ENCODE peak calls at places on chromosomes 12 and 14, in nine cellular contexts. O is MCF 10A, X is HFFc6, T is heart left ventricle, J is GM13976, Z is endothelial cell of umbilical vein, V is HCT116, A is AG04450, K is hepatocyte. M is an unnamed sample.
A peak's percentile ranks its signal among the peaks of the same experiment; 100 is the strongest.

GRCh38 chr12:77299910-77300772 is 234.8 kb upstream of the E2F7 start:
- DNase-seq in O (peak; percentile 68), X (peak; percentile 60), T (no peak), J (no peak), Z (peak; percentile 45), V (no peak), A (no peak), K (no peak), M (no peak)

GRCh38 chr14:57485635-57486034 is 8.0 kb downstream of the CCDC198 start:
- DNase-seq in O (no peak), X (no peak), T (no peak), J (no peak), Z (no peak), V (no peak), A (no peak), K (no peak), M (no peak)

GRCh38 chr12:75834591-75834990 is 197.0 kb downstream of the PHLDA1 start:
- DNase-seq in O (no peak), X (no peak), T (no peak), J (no peak), Z (peak; percentile 41), V (no peak), A (no peak), K (no peak), M (no peak)

GRCh38 chr14:67418368-67419174 is 6.6 kb upstream of the PLEK2 start:
- DNase-seq in O (peak; percentile 58), X (peak; percentile 20), T (no peak), J (no peak), Z (peak; percentile 29), V (no peak), A (no peak), K (peak; percentile 76), M (no peak)

GRCh38 chr12:99277566-99277965 is 370.0 kb upstream of the GARIN6 start:
- DNase-seq in O (no peak), X (no peak), T (no peak), J (no peak), Z (no peak), V (no peak), A (no peak), K (no peak), M (no peak)

GRCh38 chr14:56027916-56028637 is 90.1 kb upstream of the PELI2 start:
- DNase-seq in O (peak; percentile 18), X (no peak), T (no peak), J (no peak), Z (no peak), V (no peak), A (no peak), K (no peak), M (peak; percentile 12)

GRCh38 chr14:104431929-104432541 is 147.5 kb upstream of the C14orf180 start:
- DNase-seq in O (no peak), X (no peak), T (peak; percentile 53), J (peak; percentile 38), Z (no peak), V (no peak), A (no peak), K (no peak), M (no peak)

GRCh38 chr12:123891011-123891410 is 81.6 kb downstream of the CCDC92 start:
- DNase-seq in O (no peak), X (no peak), T (no peak), J (no peak), Z (no peak), V (no peak), A (no peak), K (no peak), M (no peak)

GRCh38 chr14:75249251-75249957 is 29.2 kb upstream of the FOS start:
- DNase-seq in O (peak; percentile 64), X (no peak), T (no peak), J (peak; percentile 82), Z (no peak), V (no peak), A (no peak), K (no peak), M (no peak)

GRCh38 chr12:94990222-94990621 is 13.3 kb downstream of the NDUFA12 start:
- DNase-seq in O (no peak), X (no peak), T (no peak), J (peak; percentile 36), Z (no peak), V (no peak), A (no peak), K (no peak), M (no peak)

GRCh38 chr12:13241833-13242232 is 45.3 kb downstream of the EMP1 start:
- DNase-seq in O (no peak), X (peak; percentile 40), T (no peak), J (no peak), Z (no peak), V (peak; percentile 16), A (no peak), K (peak; percentile 81), M (no peak)

GRCh38 chr12:53964315-53964713 is 8.6 kb upstream of the HOXC11 start:
- DNase-seq in O (no peak), X (no peak), T (no peak), J (no peak), Z (no peak), V (no peak), A (no peak), K (no peak), M (no peak)

GRCh38 chr14:61514006-61514830 is 181.1 kb upstream of the HIF1A start:
- DNase-seq in O (no peak), X (no peak), T (no peak), J (no peak), Z (no peak), V (no peak), A (no peak), K (no peak), M (no peak)

GRCh38 chr14:103014466-103015319 is 42.7 kb downstream of the CDC42BPB start:
- DNase-seq in O (peak; percentile 39), X (peak; percentile 20), T (peak; percentile 46), J (no peak), Z (peak; percentile 36), V (no peak), A (no peak), K (no peak), M (no peak)

GRCh38 chr14:56112781-56113180 is 5.4 kb upstream of the PELI2 start:
- DNase-seq in O (no peak), X (no peak), T (no peak), J (no peak), Z (no peak), V (no peak), A (no peak), K (no peak), M (no peak)

GRCh38 chr12:112900298-112901145 is 6.2 kb upstream of the OAS1 start:
- DNase-seq in O (peak; percentile 74), X (peak; percentile 22), T (no peak), J (peak; percentile 58), Z (peak; percentile 58), V (peak; percentile 80), A (no peak), K (peak; percentile 67), M (no peak)

GRCh38 chr14:29927596-29928341 is at the start of gene PRKD1:
- DNase-seq in O (peak; percentile 50), X (peak; percentile 41), T (peak; percentile 82), J (peak; percentile 47), Z (peak; percentile 4), V (no peak), A (no peak), K (peak; percentile 85), M (peak; percentile 62)
- TF ChIP-seq CTCF in O (peak; percentile 17), X (peak; percentile 40), T (peak; percentile 55), J (no peak), Z (peak; percentile 22), V (no peak), A (no peak), K (no peak), M (no peak)

DNA sequence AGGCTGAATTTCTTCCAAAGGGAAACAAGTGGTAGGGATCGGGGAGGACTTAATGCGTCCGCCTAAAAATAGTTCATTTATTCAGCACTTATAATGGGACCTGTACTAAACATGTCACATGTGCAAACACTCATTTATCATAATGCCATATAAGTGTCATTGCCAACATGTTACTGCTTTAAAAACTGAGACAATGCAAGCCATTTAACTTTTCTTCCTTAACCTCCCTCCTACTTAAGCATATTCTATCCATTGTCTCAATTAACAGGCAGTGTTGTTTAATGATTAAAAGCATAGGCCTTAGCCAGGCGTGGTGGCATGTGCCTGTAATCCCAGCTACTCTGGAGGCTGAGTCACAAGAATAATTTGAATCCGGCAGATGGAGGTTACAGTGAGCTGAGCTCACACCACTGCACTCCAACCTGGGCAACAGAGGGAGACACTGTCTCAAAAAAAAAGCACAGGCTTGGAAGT is 13.5 kb upstream of the SCFD1 start:
- DNase-seq in O (peak; percentile 61), X (peak; percentile 57), T (no peak), J (no peak), Z (no peak), V (no peak), A (no peak), K (peak; percentile 53), M (no peak)
- TF ChIP-seq CTCF in O (peak; percentile 15), X (no peak), T (no peak), J (no peak), Z (no peak), V (no peak), A (peak; percentile 22), K (peak; percentile 7), M (no peak)

GRCh38 chr12:90958995-90959394 is 4.0 kb upstream of the CCER1 start:
- DNase-seq in O (no peak), X (peak; percentile 13), T (no peak), J (no peak), Z (peak; percentile 24), V (no peak), A (no peak), K (no peak), M (no peak)
- TF ChIP-seq CTCF in O (peak; percentile 20), X (no peak), T (peak; percentile 39), J (no peak), Z (no peak), V (peak; percentile 20), A (no peak), K (peak; percentile 39), M (peak; percentile 35)

GRCh38 chr12:105980533-105980932 is 158.2 kb downstream of the NUAK1 start:
- DNase-seq in O (no peak), X (no peak), T (no peak), J (no peak), Z (no peak), V (no peak), A (no peak), K (no peak), M (no peak)

GRCh38 chr12:105977256-105978051 is 161.3 kb downstream of the NUAK1 start:
- DNase-seq in O (no peak), X (peak; percentile 87), T (no peak), J (no peak), Z (no peak), V (no peak), A (peak; percentile 74), K (no peak), M (no peak)

GRCh38 chr12:105978686-105979085 is 160.1 kb downstream of the NUAK1 start:
- DNase-seq in O (peak; percentile 7), X (no peak), T (no peak), J (no peak), Z (no peak), V (no peak), A (no peak), K (no peak), M (no peak)

GRCh38 chr12:105980048-105980447 is 158.7 kb downstream of the NUAK1 start:
- DNase-seq in O (no peak), X (no peak), T (no peak), J (no peak), Z (no peak), V (no peak), A (no peak), K (no peak), M (no peak)

DNA sequence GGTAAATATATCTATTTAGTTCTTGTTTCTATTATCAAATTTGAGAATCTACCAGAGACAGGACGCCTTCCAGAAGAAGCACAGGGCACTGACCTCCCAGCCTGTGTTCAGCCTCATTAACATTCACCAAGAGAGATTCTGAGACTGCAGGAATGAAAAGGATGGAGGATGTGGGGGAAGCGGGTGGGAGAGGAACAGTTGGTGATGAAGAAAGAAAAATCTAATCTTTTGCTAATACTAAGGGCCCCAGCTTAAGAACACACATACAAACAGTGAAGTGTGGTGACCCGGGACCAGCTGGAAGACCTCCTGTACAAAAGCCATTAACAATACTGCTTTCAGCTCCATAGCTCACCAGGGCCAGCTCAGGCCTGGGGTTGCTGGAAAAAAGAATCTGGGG is 160.5 kb downstream of the NUAK1 start:
- DNase-seq in O (no peak), X (no peak), T (no peak), J (no peak), Z (no peak), V (no peak), A (no peak), K (no peak), M (no peak)
- TF ChIP-seq CTCF in O (no peak), X (no peak), T (no peak), J (no peak), Z (no peak), V (no peak), A (no peak), K (no peak), M (no peak)

M was measured in uterus.